ENCODE peak calls at places on chromosome 14, in ten cellular contexts. E, Y, K, Q, X, T, U, B, O and F are unnamed samples.
A peak's percentile ranks its signal among the peaks of the same experiment; 100 is the strongest.

GRCh38 chr14:77325746-77326094 is 4.9 kb downstream of the GSTZ1 start:
- DNase-seq in E (no peak), Y (no peak), K (no peak), Q (no peak), X (no peak), T (no peak), U (no peak), B (no peak), O (no peak), F (no peak)

GRCh38 chr14:35365130-35366047 is 39.2 kb downstream of the NFKBIA start:
- DNase-seq in E (no peak), Y (peak; percentile 78), K (peak; percentile 8), Q (peak; percentile 67), X (peak; percentile 87), T (peak; percentile 93), U (no peak), B (no peak), O (peak; percentile 78), F (no peak)

GRCh38 chr14:50301914-50302313 is 10.1 kb downstream of the L2HGDH start:
- DNase-seq in E (no peak), Y (no peak), K (no peak), Q (no peak), X (no peak), T (peak; percentile 13), U (no peak), B (no peak), O (no peak), F (no peak)

GRCh38 chr14:101881426-101881825 is 82.9 kb upstream of the DYNC1H1 start:
- DNase-seq in E (no peak), Y (no peak), K (no peak), Q (no peak), X (no peak), T (no peak), U (no peak), B (no peak), O (no peak), F (no peak)

GRCh38 chr14:30681752-30682355 is 59.7 kb downstream of the SCFD1 start:
- DNase-seq in E (no peak), Y (no peak), K (no peak), Q (no peak), X (peak; percentile 13), T (peak; percentile 26), U (no peak), B (no peak), O (peak; percentile 12), F (no peak)

GRCh38 chr14:101363880-101364391 is 197.4 kb upstream of the DIO3 start:
- DNase-seq in E (no peak), Y (no peak), K (no peak), Q (no peak), X (no peak), T (no peak), U (no peak), B (no peak), O (no peak), F (no peak)

GRCh38 chr14:97025722-97026121 is 228.5 kb downstream of the VRK1 start:
- DNase-seq in E (no peak), Y (no peak), K (no peak), Q (no peak), X (no peak), T (no peak), U (no peak), B (no peak), O (no peak), F (no peak)

GRCh38 chr14:79356040-79356439 is 855.3 kb downstream of the DIO2 start:
- DNase-seq in E (no peak), Y (no peak), K (no peak), Q (no peak), X (no peak), T (no peak), U (no peak), B (no peak), O (no peak), F (no peak)

GRCh38 chr14:56338674-56339073 is 220.5 kb downstream of the PELI2 start:
- DNase-seq in E (no peak), Y (no peak), K (no peak), Q (no peak), X (no peak), T (no peak), U (no peak), B (no peak), O (no peak), F (no peak)

GRCh38 chr14:23406244-23406643 is 1.8 kb downstream of the MYH6 start:
- DNase-seq in E (no peak), Y (peak; percentile 82), K (no peak), Q (no peak), X (no peak), T (no peak), U (no peak), B (no peak), O (no peak), F (no peak)

GRCh38 chr14:81416981-81417380 is 16.9 kb upstream of the STON2 start:
- DNase-seq in E (no peak), Y (no peak), K (no peak), Q (no peak), X (no peak), T (no peak), U (no peak), B (no peak), O (no peak), F (no peak)

GRCh38 chr14:51118993-51119392 is 24.1 kb upstream of the TRIM9 start:
- DNase-seq in E (no peak), Y (no peak), K (no peak), Q (no peak), X (no peak), T (peak; percentile 11), U (no peak), B (no peak), O (no peak), F (no peak)

GRCh38 chr14:75711134-75711795 is 50.2 kb downstream of the TTLL5 start:
- DNase-seq in E (no peak), Y (peak; percentile 77), K (no peak), Q (no peak), X (peak; percentile 54), T (peak; percentile 67), U (no peak), B (peak; percentile 4), O (peak; percentile 74), F (no peak)

GRCh38 chr14:94030571-94030970 is 4.4 kb downstream of the OTUB2 start:
- DNase-seq in E (no peak), Y (no peak), K (no peak), Q (no peak), X (no peak), T (no peak), U (no peak), B (no peak), O (no peak), F (no peak)

GRCh38 chr14:96623676-96624484 is 121.7 kb downstream of the PAPOLA start:
- DNase-seq in E (no peak), Y (no peak), K (no peak), Q (no peak), X (no peak), T (no peak), U (no peak), B (no peak), O (no peak), F (no peak)

GRCh38 chr14:93951798-93952540 is 24.4 kb downstream of the ASB2 start:
- DNase-seq in E (no peak), Y (no peak), K (no peak), Q (no peak), X (no peak), T (no peak), U (no peak), B (no peak), O (no peak), F (no peak)

GRCh38 chr14:74660863-74661262 is 48.8 kb upstream of the LTBP2 start:
- DNase-seq in E (no peak), Y (no peak), K (no peak), Q (no peak), X (no peak), T (no peak), U (no peak), B (no peak), O (no peak), F (no peak)

GRCh38 chr14:68612049-68612448 is 180.8 kb downstream of the ZFP36L1 start:
- DNase-seq in E (no peak), Y (peak; percentile 97), K (no peak), Q (no peak), X (no peak), T (no peak), U (no peak), B (no peak), O (no peak), F (no peak)

GRCh38 chr14:50011242-50011641 is 105.1 kb downstream of the VCPKMT start:
- DNase-seq in E (no peak), Y (no peak), K (no peak), Q (no peak), X (no peak), T (no peak), U (no peak), B (no peak), O (no peak), F (no peak)

GRCh38 chr14:20501346-20501745 is 4.0 kb upstream of the RNASE10 start:
- DNase-seq in E (no peak), Y (no peak), K (no peak), Q (no peak), X (no peak), T (peak; percentile 75), U (no peak), B (no peak), O (no peak), F (no peak)

GRCh38 chr14:96217381-96217913 is 12.8 kb downstream of the BDKRB2 start:
- DNase-seq in E (no peak), Y (peak; percentile 50), K (no peak), Q (no peak), X (no peak), T (no peak), U (no peak), B (no peak), O (no peak), F (no peak)

GRCh38 chr14:58533417-58533816 is 104.3 kb upstream of the DACT1 start:
- DNase-seq in E (no peak), Y (peak; percentile 3), K (no peak), Q (no peak), X (peak; percentile 6), T (no peak), U (no peak), B (peak; percentile 23), O (no peak), F (no peak)

GRCh38 chr14:35362911-35363374 is 41.6 kb downstream of the NFKBIA start:
- DNase-seq in E (no peak), Y (peak; percentile 27), K (no peak), Q (no peak), X (no peak), T (no peak), U (no peak), B (no peak), O (no peak), F (no peak)

GRCh38 chr14:50089213-50089612 is 27.2 kb downstream of the VCPKMT start:
- DNase-seq in E (no peak), Y (no peak), K (no peak), Q (no peak), X (no peak), T (no peak), U (no peak), B (no peak), O (no peak), F (no peak)